ENCODE peak calls at places on chromosomes 6 and 20, in four cellular contexts. R is WTC11, I is K562, N is HepG2. P is an unnamed sample.

GRCh38 chr20:6866741-6867140 is 99.3 kb downstream of the BMP2 start:
- DNase-seq in R (no peak), I (no peak), N (no peak), P (no peak)

GRCh38 chr6:157281570-157281969 is 41.7 kb downstream of the TMEM242 start:
- DNase-seq in R (peak), N (no peak), I (peak), P (peak)

GRCh38 chr20:57400821-57401564 is 9.8 kb downstream of the RBM38 start:
- DNase-seq in N (no peak), I (no peak), R (no peak), P (no peak)

GRCh38 chr20:46767127-46767761 is 57.8 kb downstream of the SLC2A10 start:
- DNase-seq in N (peak), I (peak), R (peak), P (peak)

GRCh38 chr6:10409766-10410209 is 5.1 kb downstream of the TFAP2A start:
- DNase-seq in N (no peak), R (no peak), I (no peak), P (no peak)

GRCh38 chr6:149457316-149457884 is 27.4 kb downstream of the ZC3H12D start:
- DNase-seq in I (no peak), R (no peak), N (no peak), P (no peak)

GRCh38 chr20:21048841-21049273 is 57.3 kb downstream of the LINC00237 start:
- DNase-seq in I (peak), N (peak), R (peak), P (peak)

GRCh38 chr6:12909828-12910227 is 193.3 kb downstream of the PHACTR1 start:
- DNase-seq in I (no peak), R (no peak), N (no peak), P (no peak)

GRCh38 chr20:23116301-23117089 is 30.4 kb upstream of the CD93 start:
- DNase-seq in N (peak), R (no peak), I (no peak), P (no peak)

GRCh38 chr6:31836676-31837611 is 9.4 kb downstream of the HSPA1B start:
- DNase-seq in I (peak), R (no peak), N (no peak), P (no peak)

GRCh38 chr6:165446331-165446730 is 136.9 kb upstream of the C6orf118 start:
- DNase-seq in I (no peak), R (no peak), N (no peak), P (no peak)

GRCh38 chr6:56491606-56492328 is 150.9 kb downstream of the DST start:
- DNase-seq in N (no peak), I (no peak), R (no peak), P (no peak)

GRCh38 chr6:80690611-80691090 is 584.2 kb downstream of the BCKDHB start:
- DNase-seq in N (no peak), I (no peak), R (no peak), P (no peak)

GRCh38 chr6:130189691-130190459 is 32.9 kb downstream of the SAMD3 start:
- DNase-seq in N (no peak), R (no peak), I (no peak), P (no peak)

GRCh38 chr6:162154930-162155329 is 572.6 kb downstream of the PRKN start:
- DNase-seq in R (no peak), N (no peak), I (no peak), P (no peak)

GRCh38 chr6:84417261-84417660 is 189.8 kb upstream of the CEP162 start:
- DNase-seq in I (no peak), R (no peak), N (no peak), P (no peak)

GRCh38 chr20:44961868-44962267 is 1.7 kb upstream of the TOMM34 start:
- DNase-seq in N (peak), I (no peak), R (no peak), P (peak)

GRCh38 chr20:49583669-49584417 is 15.9 kb upstream of the PTGIS start:
- DNase-seq in R (no peak), I (peak), N (peak), P (no peak)

GRCh38 chr20:21272279-21272678 is 30.9 kb upstream of the XRN2 start:
- DNase-seq in I (no peak), R (no peak), N (no peak), P (no peak)

GRCh38 chr6:131972761-131973160 is 21.6 kb upstream of the CCN2 start:
- DNase-seq in N (no peak), I (no peak), R (no peak), P (no peak)

GRCh38 chr20:38872491-38873049 is 53.6 kb upstream of the FAM83D start:
- DNase-seq in I (no peak), R (no peak), N (no peak), P (no peak)

GRCh38 chr20:38871560-38871953 is 54.7 kb upstream of the FAM83D start:
- DNase-seq in R (no peak), N (no peak), I (no peak), P (no peak)

GRCh38 chr20:38873050-38873581 is 53.1 kb upstream of the FAM83D start:
- DNase-seq in R (no peak), I (no peak), N (no peak), P (no peak)

GRCh38 chr20:38872036-38872435 is 54.2 kb upstream of the FAM83D start:
- DNase-seq in R (no peak), I (no peak), N (no peak), P (no peak)

DNA sequence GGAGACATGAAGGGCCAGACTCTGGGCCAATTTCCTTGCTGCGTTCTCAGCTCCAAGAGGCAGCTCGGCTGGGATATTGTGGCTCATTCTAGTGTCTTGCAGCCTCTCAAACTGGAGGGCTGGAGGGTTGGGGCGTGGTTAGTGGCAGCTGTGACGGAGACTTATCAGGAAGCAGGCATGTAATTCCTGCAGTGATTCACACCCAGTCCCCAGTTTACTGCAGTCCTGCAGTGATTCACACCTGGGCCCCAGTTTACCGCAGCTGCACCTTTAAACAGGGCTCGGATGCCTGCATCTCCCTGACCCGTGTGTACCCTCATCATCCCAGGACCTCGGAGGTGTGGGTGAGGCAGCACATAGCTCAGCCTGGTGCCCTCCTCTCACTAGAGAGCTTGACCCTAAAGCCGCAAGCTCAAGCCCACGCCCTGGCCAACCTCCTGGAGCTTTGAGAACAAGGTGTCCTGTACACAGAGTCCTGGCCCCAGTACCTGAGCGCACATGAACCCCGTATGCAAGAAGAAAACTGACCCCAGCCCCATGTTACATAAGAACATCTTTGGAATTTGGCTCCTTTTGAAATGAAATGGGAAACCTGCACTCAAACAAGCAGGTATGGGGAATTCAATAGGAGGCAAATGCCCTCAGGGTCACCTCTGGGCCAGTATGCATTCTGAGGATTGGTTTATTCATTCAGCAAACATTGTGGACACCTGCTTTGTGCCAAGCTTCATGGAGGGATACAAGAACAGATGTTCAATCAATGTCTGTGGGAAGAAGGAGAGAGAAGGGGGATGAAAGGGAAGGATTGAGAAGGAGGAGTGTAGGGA is 55.3 kb upstream of the FAM83D start:
- DNase-seq in N (no peak), R (no peak), I (peak), P (no peak)
- TF ChIP-seq FOXJ3 in N (no peak), R (no peak), I (no peak), P (no peak)

DNA sequence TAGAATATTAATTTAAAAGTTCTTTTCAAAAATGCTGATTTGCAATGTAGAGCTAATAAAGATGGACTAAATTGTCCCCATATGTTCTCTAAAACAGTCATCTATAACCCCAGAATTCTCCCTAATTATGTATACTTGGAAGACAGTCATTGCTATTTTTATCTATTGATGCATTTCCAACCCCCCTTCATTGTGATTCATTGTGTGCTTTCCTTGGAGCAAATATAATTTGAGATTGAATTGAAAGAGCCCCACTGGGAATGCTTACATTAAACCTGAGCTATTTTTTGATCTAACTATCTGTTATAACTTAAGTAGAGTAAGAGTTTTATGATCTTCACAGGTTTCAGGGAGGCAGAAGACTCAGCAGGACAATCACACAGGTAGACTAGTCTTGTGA is 73.6 kb upstream of the PTCHD4 start:
- DNase-seq in N (no peak), I (no peak), R (no peak), P (no peak)
- TF ChIP-seq FOXJ3 in N (no peak), I (no peak), R (no peak), P (no peak)

GRCh38 chr20:36237477-36237876 is 1.2 kb downstream of the AAR2 start:
- DNase-seq in N (no peak), I (no peak), R (no peak), P (no peak)
- TF ChIP-seq FOXJ3 in N (no peak), I (no peak), R (no peak), P (no peak)

GRCh38 chr6:7726416-7727149 is 684 bp downstream of the BMP6 start:
- DNase-seq in I (peak), N (no peak), R (peak), P (peak)

GRCh38 chr6:7727150-7727950 is 1.5 kb downstream of the BMP6 start:
- DNase-seq in I (no peak), N (no peak), R (peak), P (peak)

GRCh38 chr6:7728855-7729590 is 3.1 kb downstream of the BMP6 start:
- DNase-seq in I (no peak), N (no peak), R (no peak), P (no peak)

GRCh38 chr6:7730003-7730402 is 4.1 kb downstream of the BMP6 start:
- DNase-seq in N (no peak), I (no peak), R (no peak), P (no peak)

GRCh38 chr6:7727951-7728854 is 2.3 kb downstream of the BMP6 start:
- DNase-seq in I (no peak), R (peak), N (no peak), P (peak)
- TF ChIP-seq FOXJ3 in I (no peak), R (no peak), N (no peak), P (no peak)

DNA sequence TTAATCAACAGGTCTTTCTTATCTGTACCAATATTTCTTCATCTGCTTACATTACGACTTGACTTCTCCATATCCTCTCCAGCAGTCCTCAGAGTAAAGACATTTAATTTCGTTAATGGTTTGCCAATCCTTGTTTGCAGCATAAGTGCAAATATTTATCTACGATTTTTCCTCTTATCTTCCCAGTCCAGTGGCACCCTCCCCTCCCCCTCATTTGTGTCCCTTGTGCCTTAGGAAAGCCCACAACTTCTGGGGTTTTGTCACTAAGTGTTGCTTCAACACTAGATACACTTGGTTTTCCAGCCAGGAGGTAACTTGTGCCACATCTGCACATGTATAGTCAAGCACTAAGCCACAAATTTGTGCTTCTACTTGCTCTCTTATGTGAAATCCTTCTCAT is 327.2 kb downstream of the CBLN4 start:
- DNase-seq in R (no peak), I (no peak), N (peak), P (no peak)
- TF ChIP-seq FOXJ3 in R (no peak), I (no peak), N (no peak), P (no peak)

GRCh38 chr6:2108700-2109306 is 136.6 kb downstream of the GMDS start:
- DNase-seq in N (peak), I (no peak), R (no peak), P (no peak)
- TF ChIP-seq FOXJ3 in N (no peak), I (no peak), R (no peak), P (no peak)